ENCODE peak calls at places on chromosomes 12 and 14, in six cellular contexts. L is tibial nerve, G is Peyer's patch, Z is cardiac muscle cell, P is SK-N-SH, Q is esophagus squamous epithelium. J is an unnamed sample. For H3K27me3, the result is how much of the 10 kb centered on the place peaks cover.

GRCh38 chr14:94936411-94936892 is 166.5 kb upstream of the GSC start:
- DNase-seq in L (peak), G (peak), Z (no peak), P (peak), Q (no peak), J (no peak)

GRCh38 chr12:116448165-116448756 is 110.9 kb upstream of the MAP1LC3B2 start:
- DNase-seq in L (no peak), G (peak), Z (no peak), P (no peak), Q (no peak), J (no peak)

GRCh38 chr14:36756221-36756620 is 94.6 kb downstream of the PAX9 start:
- DNase-seq in L (no peak), G (no peak), Z (no peak), P (no peak), Q (no peak), J (no peak)

GRCh38 chr14:102539544-102540309 is 30.2 kb upstream of the ANKRD9 start:
- DNase-seq in L (no peak), G (no peak), Z (no peak), P (peak), Q (no peak), J (no peak)

GRCh38 chr12:65666876-65667275 is 157.4 kb upstream of the HMGA2 start:
- DNase-seq in L (no peak), G (no peak), Z (no peak), P (no peak), Q (no peak), J (no peak)

GRCh38 chr14:105092124-105092911 is 27.1 kb upstream of the GPR132 start:
- DNase-seq in L (no peak), G (peak), Z (peak), P (peak), Q (no peak), J (no peak)

GRCh38 chr12:103924761-103925641 is 5.2 kb upstream of the HSP90B1 start:
- DNase-seq in L (no peak), G (no peak), Z (no peak), P (no peak), Q (no peak), J (no peak)

GRCh38 chr12:27083861-27084271 is 1.5 kb upstream of the C12orf71 start:
- DNase-seq in L (no peak), G (no peak), Z (no peak), P (no peak), Q (no peak), J (no peak)

GRCh38 chr14:46368275-46368674 is 283.3 kb downstream of the RPL10L start:
- DNase-seq in L (no peak), G (no peak), Z (no peak), P (no peak), Q (no peak), J (no peak)

GRCh38 chr12:66092559-66093269 is 37.8 kb downstream of the LLPH start:
- DNase-seq in L (no peak), G (no peak), Z (no peak), P (no peak), Q (no peak), J (no peak)

GRCh38 chr14:43369710-43370109 is 1137.4 kb downstream of the FSCB start:
- DNase-seq in L (no peak), G (no peak), Z (no peak), P (no peak), Q (no peak), J (no peak)

GRCh38 chr12:106139422-106140141 is 828 bp upstream of the NUAK1 start:
- DNase-seq in L (peak), G (peak), Z (peak), P (no peak), Q (no peak), J (no peak)

GRCh38 chr12:3543826-3544225 is 52.8 kb downstream of the PRMT8 start:
- DNase-seq in L (no peak), G (no peak), Z (no peak), P (no peak), Q (no peak), J (no peak)

GRCh38 chr12:124399622-124400021 is 104.7 kb downstream of the RFLNA start:
- DNase-seq in L (no peak), G (peak), Z (no peak), P (peak), Q (no peak), J (no peak)

GRCh38 chr14:50619569-50620141 is 48.5 kb downstream of the SAV1 start:
- DNase-seq in L (no peak), G (no peak), Z (peak), P (peak), Q (no peak), J (no peak)

GRCh38 chr12:48758186-48758585 is 30.7 kb downstream of the ADCY6 start:
- DNase-seq in L (no peak), G (no peak), Z (no peak), P (no peak), Q (no peak), J (no peak)

GRCh38 chr14:99590746-99591555 is 13.1 kb downstream of the CCDC85C start:
- DNase-seq in L (no peak), G (no peak), Z (no peak), P (peak), Q (no peak), J (no peak)

GRCh38 chr14:87405563-87405962 is 587.4 kb downstream of the GALC start:
- DNase-seq in L (no peak), G (no peak), Z (no peak), P (no peak), Q (no peak), J (no peak)

GRCh38 chr12:47725091-47725772 is at the start of gene ENDOU:
- DNase-seq in L (no peak), G (peak), Z (no peak), P (no peak), Q (no peak), J (no peak)

GRCh38 chr12:95975491-95975890 is 20.7 kb downstream of the HAL start:
- DNase-seq in L (no peak), G (no peak), Z (no peak), P (no peak), Q (no peak), J (no peak)

GRCh38 chr12:44184499-44185206 is 348.8 kb downstream of the TMEM117 start:
- DNase-seq in L (no peak), G (no peak), Z (no peak), P (no peak), Q (no peak), J (no peak)

GRCh38 chr14:60753264-60754126 is 18.9 kb downstream of the MNAT1 start:
- DNase-seq in L (no peak), G (peak), Z (no peak), P (no peak), Q (no peak), J (peak)

GRCh38 chr14:71169861-71170260 is 262.6 kb downstream of the PCNX1 start:
- DNase-seq in L (no peak), G (no peak), Z (no peak), P (no peak), Q (no peak), J (no peak)

GRCh38 chr12:40157307-40157706 is 51.4 kb upstream of the SLC2A13 start:
- DNase-seq in L (no peak), G (no peak), Z (no peak), P (no peak), Q (no peak), J (no peak)

GRCh38 chr12:129607293-129607692 is 296.5 kb downstream of the TMEM132D start:
- DNase-seq in L (no peak), G (no peak), Z (peak), P (no peak), Q (no peak), J (no peak)

GRCh38 chr14:46048127-46048526 is 603.5 kb downstream of the RPL10L start:
- DNase-seq in L (no peak), G (no peak), Z (peak), P (peak), Q (no peak), J (no peak)

GRCh38 chr12:47729233-47729632 is 3.9 kb upstream of the ENDOU start:
- DNase-seq in L (no peak), G (no peak), Z (no peak), P (no peak), Q (no peak), J (no peak)

GRCh38 chr14:71497645-71498086 is 434.6 kb upstream of the RGS6 start:
- DNase-seq in L (no peak), G (no peak), Z (no peak), P (no peak), Q (no peak), J (no peak)

GRCh38 chr12:132729541-132730320 is 19.1 kb downstream of the PGAM5 start:
- DNase-seq in L (no peak), G (no peak), Z (no peak), P (peak), Q (no peak), J (no peak)

GRCh38 chr12:6026998-6027397 is 81.9 kb upstream of the ANO2 start:
- DNase-seq in L (no peak), G (no peak), Z (no peak), P (no peak), Q (no peak), J (no peak)

GRCh38 chr12:92304335-92305066 is 158.9 kb upstream of the BTG1 start:
- DNase-seq in L (no peak), G (no peak), Z (no peak), P (no peak), Q (no peak), J (no peak)

GRCh38 chr12:46830731-46831334 is 5.0 kb upstream of the SLC38A4 start:
- DNase-seq in L (no peak), G (no peak), Z (peak), P (no peak), Q (no peak), J (no peak)

GRCh38 chr14:105193916-105194782 is 13.0 kb upstream of the NUDT14 start:
- DNase-seq in L (no peak), G (no peak), Z (no peak), P (peak), Q (no peak), J (peak)

GRCh38 chr14:85214471-85214870 is 315.5 kb upstream of the FLRT2 start:
- DNase-seq in L (no peak), G (no peak), Z (no peak), P (no peak), Q (no peak), J (no peak)

GRCh38 chr12:127241056-127241830 is 1025.7 kb upstream of the TMEM132C start:
- DNase-seq in L (peak), G (no peak), Z (no peak), P (no peak), Q (no peak), J (no peak)

GRCh38 chr14:63713765-63714164 is 14.1 kb downstream of the SGPP1 start:
- DNase-seq in L (no peak), G (no peak), Z (no peak), P (no peak), Q (no peak), J (no peak)

GRCh38 chr12:120010661-120011230 is 21.7 kb downstream of the BICDL1 start:
- DNase-seq in L (no peak), G (no peak), Z (no peak), P (no peak), Q (no peak), J (no peak)

GRCh38 chr12:131074221-131075083 is 120.7 kb downstream of the ADGRD1 start:
- DNase-seq in L (peak), G (no peak), Z (no peak), P (no peak), Q (no peak), J (no peak)

DNA sequence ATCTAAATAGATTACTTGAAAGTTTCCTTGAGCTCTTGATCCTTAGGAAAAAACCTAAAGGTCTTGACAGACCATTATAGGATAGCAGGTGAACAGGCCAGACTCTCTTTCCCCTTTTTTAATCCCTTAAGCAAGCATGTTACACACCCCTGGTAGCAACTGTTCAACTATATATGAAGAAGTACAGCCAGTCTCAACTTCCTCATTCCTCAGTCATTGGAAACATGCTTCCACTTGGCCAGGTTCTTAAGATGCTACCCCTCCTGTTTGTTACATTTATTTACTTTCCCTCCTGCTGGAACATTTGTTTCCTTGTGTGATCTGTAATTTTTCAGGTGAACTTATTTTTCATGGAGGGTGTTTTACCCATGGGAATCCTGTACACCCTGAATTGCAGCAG is 124.1 kb downstream of the ARMH4 start:
- DNase-seq in L (no peak), G (no peak), Z (no peak), P (no peak), Q (no peak), J (no peak)
- H3K27me3 ChIP-seq in L (under half), G (under half), Z (under half), P (under half), Q (under half), J (under half)

GRCh38 chr14:34368971-34369665 is 92.9 kb downstream of the SPTSSA start:
- DNase-seq in L (no peak), G (no peak), Z (no peak), P (no peak), Q (no peak), J (no peak)
- H3K27ac ChIP-seq in L (no peak), G (no peak), Z (no peak), P (no peak), Q (peak), J (no peak)

GRCh38 chr12:51370667-51371066 is 20.5 kb downstream of the GALNT6 start:
- DNase-seq in L (no peak), G (no peak), Z (no peak), P (no peak), Q (no peak), J (no peak)
- H3K27me3 ChIP-seq in L (under half), G (under half), Z (under half), P (under half), Q (under half), J (under half)

DNA sequence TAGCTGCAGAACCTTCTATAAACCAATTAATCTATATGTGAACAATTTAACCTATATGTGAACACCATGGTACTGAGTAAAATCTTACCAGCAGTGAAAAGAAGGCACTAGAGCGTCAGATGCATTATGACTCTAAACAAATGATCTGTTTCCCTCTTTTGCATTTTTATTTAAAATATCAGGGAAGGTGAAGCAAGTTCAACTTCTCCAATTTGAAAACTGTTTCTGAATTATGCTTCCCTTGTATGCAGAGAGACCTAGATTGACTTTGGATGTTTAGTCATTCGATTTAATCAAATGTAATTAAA is 80.9 kb downstream of the DAD1 start:
- DNase-seq in L (no peak), G (no peak), Z (no peak), P (no peak), Q (no peak), J (no peak)
- H3K27ac ChIP-seq in L (no peak), G (peak), Z (no peak), P (no peak), Q (no peak), J (peak)